ENCODE peak calls at places on chromosome 9, in seven cellular contexts. H, F, M, G, L, P and W are unnamed samples.

GRCh38 chr9:129708799-129709198 is 43.4 kb downstream of the PRRX2 start:
- DNase-seq in H (no peak), F (no peak), M (no peak), G (no peak), L (peak), P (no peak), W (no peak)

GRCh38 chr9:137000177-137000930 is 4.0 kb upstream of the CLIC3 start:
- DNase-seq in H (no peak), F (no peak), M (no peak), G (no peak), L (peak), P (peak), W (no peak)

GRCh38 chr9:17052626-17053025 is 82.2 kb upstream of the CNTLN start:
- DNase-seq in H (no peak), F (peak), M (no peak), G (no peak), L (no peak), P (no peak), W (no peak)

GRCh38 chr9:71446499-71447411 is 321.6 kb downstream of the CEMIP2 start:
- DNase-seq in H (no peak), F (peak), M (no peak), G (no peak), L (peak), P (peak), W (peak)

GRCh38 chr9:81666123-81666522 is 23.2 kb downstream of the TLE1 start:
- DNase-seq in H (no peak), F (no peak), M (no peak), G (no peak), L (no peak), P (peak), W (no peak)

GRCh38 chr9:132879443-132880310 is 979 bp downstream of the SPACA9 start:
- DNase-seq in H (no peak), F (no peak), M (no peak), G (no peak), L (no peak), P (no peak), W (no peak)

GRCh38 chr9:111897831-111898144 is 1.2 kb downstream of the UGCG start:
- DNase-seq in H (no peak), F (no peak), M (no peak), G (no peak), L (peak), P (peak), W (no peak)

GRCh38 chr9:91421987-91422765 is 1.5 kb downstream of the NFIL3 start:
- DNase-seq in H (no peak), F (no peak), M (no peak), G (no peak), L (no peak), P (peak), W (no peak)

GRCh38 chr9:100472725-100473261 is at the start of gene TMEFF1:
- DNase-seq in H (no peak), F (peak), M (no peak), G (peak), L (no peak), P (peak), W (peak)

GRCh38 chr9:86022687-86023266 is 76.6 kb downstream of the GOLM1 start:
- DNase-seq in H (no peak), F (no peak), M (no peak), G (peak), L (no peak), P (no peak), W (no peak)

GRCh38 chr9:125511780-125512179 is 195.2 kb downstream of the MAPKAP1 start:
- DNase-seq in H (no peak), F (no peak), M (no peak), G (no peak), L (no peak), P (no peak), W (no peak)

GRCh38 chr9:75149841-75150241 is 61.5 kb downstream of the OSTF1 start:
- DNase-seq in H (no peak), F (no peak), M (no peak), G (no peak), L (no peak), P (no peak), W (no peak)

GRCh38 chr9:89418882-89419641 is 78.9 kb downstream of the SEMA4D start:
- DNase-seq in H (no peak), F (no peak), M (no peak), G (peak), L (no peak), P (no peak), W (no peak)

GRCh38 chr9:120477534-120478001 is 102.4 kb downstream of the CDK5RAP2 start:
- DNase-seq in H (peak), F (peak), M (peak), G (no peak), L (peak), P (peak), W (peak)

GRCh38 chr9:32423371-32423770 is 38.9 kb downstream of the ACO1 start:
- DNase-seq in H (no peak), F (no peak), M (no peak), G (no peak), L (no peak), P (peak), W (no peak)

GRCh38 chr9:35696520-35697215 is 6.9 kb upstream of the TPM2 start:
- DNase-seq in H (peak), F (peak), M (peak), G (peak), L (peak), P (peak), W (no peak)

GRCh38 chr9:101326501-101326900 is 58.3 kb downstream of the BAAT start:
- DNase-seq in H (no peak), F (no peak), M (no peak), G (no peak), L (peak), P (peak), W (no peak)

GRCh38 chr9:83956288-83957028 is 23.6 kb downstream of the HNRNPK start:
- DNase-seq in H (peak), F (peak), M (peak), G (peak), L (peak), P (peak), W (peak)

GRCh38 chr9:18124760-18125159 is 349.2 kb upstream of the ADAMTSL1 start:
- DNase-seq in H (no peak), F (no peak), M (no peak), G (no peak), L (no peak), P (peak), W (no peak)

GRCh38 chr9:93680445-93681315 is 104.3 kb downstream of the PHF2 start:
- DNase-seq in H (no peak), F (no peak), M (peak), G (no peak), L (no peak), P (no peak), W (peak)

GRCh38 chr9:37290881-37291485 is 131.5 kb upstream of the GRHPR start:
- DNase-seq in H (no peak), F (no peak), M (no peak), G (no peak), L (peak), P (peak), W (no peak)

GRCh38 chr9:110738982-110739381 is 70.4 kb downstream of the MUSK start:
- DNase-seq in H (no peak), F (no peak), M (no peak), G (no peak), L (no peak), P (peak), W (no peak)

GRCh38 chr9:117737721-117738226 is 33.6 kb downstream of the TLR4 start:
- DNase-seq in H (no peak), F (no peak), M (no peak), G (no peak), L (no peak), P (no peak), W (no peak)

GRCh38 chr9:104091708-104092107 is 2.4 kb upstream of the SMC2 start:
- DNase-seq in H (no peak), F (no peak), M (peak), G (no peak), L (peak), P (peak), W (no peak)

GRCh38 chr9:92325991-92326500 is 293 bp downstream of the CENPP start:
- DNase-seq in H (no peak), F (no peak), M (no peak), G (no peak), L (peak), P (no peak), W (no peak)

GRCh38 chr9:15142903-15143534 is 164.0 kb downstream of the TTC39B start:
- DNase-seq in H (no peak), F (peak), M (no peak), G (no peak), L (peak), P (peak), W (no peak)

GRCh38 chr9:4174781-4175180 is 125.1 kb downstream of the GLIS3 start:
- DNase-seq in H (no peak), F (no peak), M (no peak), G (no peak), L (peak), P (no peak), W (no peak)

GRCh38 chr9:72907421-72907820 is 45.4 kb downstream of the ALDH1A1 start:
- DNase-seq in H (no peak), F (no peak), M (no peak), G (no peak), L (no peak), P (no peak), W (no peak)

GRCh38 chr9:91908746-91909145 is 41.3 kb downstream of the ROR2 start:
- DNase-seq in H (no peak), F (no peak), M (no peak), G (no peak), L (peak), P (peak), W (peak)

GRCh38 chr9:92506184-92506857 is 24.0 kb upstream of the ASPN start:
- DNase-seq in H (no peak), F (no peak), M (peak), G (no peak), L (peak), P (peak), W (no peak)

GRCh38 chr9:129557192-129558036 is 63.5 kb downstream of the C9orf50 start:
- DNase-seq in H (no peak), F (peak), M (no peak), G (no peak), L (no peak), P (peak), W (peak)

GRCh38 chr9:108580021-108580439 is 275.8 kb downstream of the ACTL7B start:
- DNase-seq in H (no peak), F (no peak), M (no peak), G (no peak), L (peak), P (no peak), W (no peak)

GRCh38 chr9:23587903-23588302 is 238.1 kb downstream of the ELAVL2 start:
- DNase-seq in H (no peak), F (no peak), M (no peak), G (no peak), L (no peak), P (no peak), W (no peak)
- TF ChIP-seq CTCF in H (no peak), F (no peak), M (no peak), G (no peak), L (no peak), P (no peak), W (no peak)

DNA sequence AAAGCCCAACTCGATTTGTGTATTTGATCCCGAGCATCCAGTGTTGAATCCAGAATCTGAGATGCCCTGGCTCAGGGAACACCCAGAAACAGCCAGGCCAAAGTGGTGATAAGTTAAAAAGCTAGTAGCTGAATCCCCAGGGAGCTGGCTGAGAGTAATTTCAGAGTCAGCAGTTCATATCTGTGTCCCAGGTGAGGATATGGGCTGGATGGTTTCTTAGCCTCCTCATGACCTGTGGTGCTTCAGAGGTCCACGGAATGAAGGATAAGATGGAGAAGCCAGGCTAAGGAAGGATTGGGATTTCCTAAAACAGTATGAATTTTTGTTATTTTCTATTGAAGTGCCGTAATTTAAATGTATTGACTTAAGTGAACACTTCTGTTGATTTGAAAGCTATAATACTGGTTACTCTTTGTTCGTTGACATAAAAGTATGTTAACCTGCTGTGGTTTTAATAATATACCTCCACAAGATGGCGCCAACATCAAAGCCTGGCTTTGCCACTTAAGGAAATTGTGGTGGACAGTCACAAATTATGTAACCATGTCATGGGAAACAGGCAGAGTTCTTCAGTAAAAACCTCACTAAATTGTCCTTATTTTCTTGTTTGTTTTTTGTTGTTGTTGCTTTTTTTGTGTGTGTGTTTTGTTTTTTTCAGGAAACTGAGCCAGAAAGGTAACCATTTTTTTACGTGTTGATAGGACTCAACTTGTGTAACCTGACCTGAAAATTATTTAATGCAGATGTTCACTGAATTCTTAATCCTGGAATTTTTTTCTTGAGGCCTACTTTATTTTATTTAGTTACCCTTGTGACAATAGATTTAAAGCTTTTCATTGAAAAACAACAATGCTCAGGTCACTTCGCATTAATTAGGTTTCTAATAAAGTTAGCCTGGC is 11.4 kb downstream of the MTAP start:
- DNase-seq in H (no peak), F (peak), M (peak), G (peak), L (peak), P (peak), W (no peak)
- TF ChIP-seq CTCF in H (peak), F (peak), M (peak), G (peak), L (peak), P (peak), W (peak)

GRCh38 chr9:114913217-114913616 is 17.2 kb downstream of the TNFSF8 start:
- DNase-seq in H (no peak), F (no peak), M (no peak), G (no peak), L (no peak), P (no peak), W (no peak)

GRCh38 chr9:114908796-114909448 is 21.5 kb downstream of the TNFSF8 start:
- DNase-seq in H (no peak), F (no peak), M (no peak), G (no peak), L (peak), P (peak), W (no peak)

GRCh38 chr9:114910541-114910940 is 19.9 kb downstream of the TNFSF8 start:
- DNase-seq in H (no peak), F (no peak), M (no peak), G (no peak), L (peak), P (peak), W (no peak)

GRCh38 chr9:114909657-114910056 is 20.7 kb downstream of the TNFSF8 start:
- DNase-seq in H (no peak), F (no peak), M (no peak), G (no peak), L (no peak), P (no peak), W (no peak)

DNA sequence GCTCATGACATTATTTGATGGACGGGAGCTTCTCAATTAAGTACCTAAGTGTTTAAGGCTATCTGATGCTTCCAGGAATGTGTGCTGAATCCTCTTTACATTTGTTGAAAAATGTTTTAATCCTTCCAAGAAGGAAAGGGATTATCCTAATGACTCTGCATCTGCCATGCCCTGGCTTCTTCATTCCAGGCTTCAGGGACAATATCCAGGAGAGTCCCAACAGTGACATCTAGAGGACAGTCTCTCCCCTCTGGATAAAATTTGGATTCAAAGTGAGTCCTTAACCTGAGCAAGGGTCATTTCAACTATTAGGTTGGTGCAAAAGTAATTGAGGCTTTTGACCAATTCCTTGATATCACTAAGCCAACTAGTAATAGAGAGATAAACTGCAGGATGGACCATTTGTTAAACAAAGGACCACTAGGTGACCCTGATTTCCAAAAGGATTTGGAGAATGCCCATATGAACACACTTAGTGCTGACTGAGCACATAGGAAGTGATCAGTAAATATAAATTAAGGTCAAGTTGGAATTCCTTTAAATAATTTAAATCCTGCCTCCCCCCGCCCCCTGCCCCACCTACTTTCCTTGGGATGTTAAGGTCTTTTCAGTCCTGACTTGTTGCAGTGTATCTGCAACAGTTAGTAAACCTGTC is 19.1 kb downstream of the TNFSF8 start:
- DNase-seq in H (no peak), F (peak), M (no peak), G (no peak), L (peak), P (peak), W (no peak)
- TF ChIP-seq CTCF in H (peak), F (peak), M (peak), G (no peak), L (peak), P (peak), W (no peak)

GRCh38 chr9:131545003-131545785 is at the start of gene PRRT1B:
- DNase-seq in H (no peak), F (no peak), M (no peak), G (no peak), L (no peak), P (no peak), W (no peak)
- TF ChIP-seq CTCF in H (no peak), F (no peak), M (no peak), G (no peak), L (no peak), P (no peak), W (no peak)

GRCh38 chr9:126705767-126706697 is 92.3 kb downstream of the LMX1B start:
- DNase-seq in H (peak), F (peak), M (no peak), G (peak), L (peak), P (no peak), W (peak)
- TF ChIP-seq CTCF in H (peak), F (peak), M (peak), G (peak), L (peak), P (peak), W (no peak)

GRCh38 chr9:123081824-123082223 is 48.4 kb downstream of the GPR21 start:
- DNase-seq in H (no peak), F (peak), M (no peak), G (no peak), L (peak), P (peak), W (no peak)
- TF ChIP-seq CTCF in H (peak), F (peak), M (peak), G (peak), L (peak), P (peak), W (peak)

GRCh38 chr9:128495804-128496417 is 8.6 kb upstream of the GLE1 start:
- DNase-seq in H (no peak), F (no peak), M (no peak), G (no peak), L (peak), P (no peak), W (no peak)
- TF ChIP-seq CTCF in H (no peak), F (no peak), M (no peak), G (no peak), L (no peak), P (no peak), W (no peak)

GRCh38 chr9:131008909-131009618 is at the start of gene LAMC3:
- DNase-seq in H (no peak), F (peak), M (no peak), G (no peak), L (no peak), P (no peak), W (peak)
- TF ChIP-seq CTCF in H (peak), F (peak), M (peak), G (no peak), L (peak), P (peak), W (no peak)

GRCh38 chr9:79684059-79684458 is 112.3 kb downstream of the TLE4 start:
- DNase-seq in H (no peak), F (no peak), M (no peak), G (no peak), L (no peak), P (no peak), W (no peak)

GRCh38 chr9:79684711-79685575 is 113.2 kb downstream of the TLE4 start:
- DNase-seq in H (no peak), F (no peak), M (no peak), G (no peak), L (peak), P (peak), W (no peak)

GRCh38 chr9:79686381-79687130 is 114.8 kb downstream of the TLE4 start:
- DNase-seq in H (no peak), F (no peak), M (no peak), G (no peak), L (peak), P (peak), W (no peak)

GRCh38 chr9:79687131-79687447 is 115.3 kb downstream of the TLE4 start:
- DNase-seq in H (no peak), F (no peak), M (no peak), G (no peak), L (peak), P (peak), W (no peak)

GRCh38 chr9:79685576-79685975 is 113.8 kb downstream of the TLE4 start:
- DNase-seq in H (no peak), F (no peak), M (no peak), G (no peak), L (peak), P (peak), W (no peak)
- TF ChIP-seq CTCF in H (no peak), F (no peak), M (no peak), G (no peak), L (no peak), P (no peak), W (no peak)

DNA sequence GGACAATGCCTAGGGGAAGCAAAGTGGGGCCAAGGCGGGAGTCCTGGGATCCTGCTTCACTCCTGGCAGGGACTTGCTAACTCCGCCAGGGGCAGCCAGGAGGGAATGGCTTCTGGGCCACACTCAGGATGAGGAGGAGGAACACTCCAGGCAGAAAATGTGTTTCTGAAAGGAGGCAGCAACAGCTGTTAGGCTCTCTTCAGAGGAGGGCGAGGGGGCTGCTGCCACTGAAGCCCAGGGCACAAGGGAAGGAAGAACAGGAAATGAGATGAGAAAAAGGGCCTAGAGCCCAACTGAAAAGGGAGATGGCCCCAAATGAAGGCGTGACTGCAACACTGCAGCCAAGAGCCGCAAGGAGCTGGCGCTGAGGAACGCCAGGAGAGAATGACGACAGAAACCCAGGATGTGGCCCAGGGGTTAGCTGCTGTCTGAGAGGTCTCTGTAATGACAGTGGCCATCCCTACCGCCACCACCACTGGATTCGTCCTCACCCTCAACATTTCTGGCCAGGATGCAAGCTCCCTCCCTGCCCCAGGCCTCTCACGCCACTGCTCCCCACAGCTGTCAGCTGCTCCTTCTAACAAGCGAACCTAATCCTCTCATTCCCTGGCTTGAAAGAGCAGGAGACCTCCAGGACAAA is 15.8 kb downstream of the PSMB7 start:
- DNase-seq in H (no peak), F (no peak), M (no peak), G (no peak), L (peak), P (peak), W (no peak)
- TF ChIP-seq CTCF in H (no peak), F (no peak), M (no peak), G (no peak), L (peak), P (peak), W (no peak)